ENCODE peak calls at places on chromosomes 4 and X, in six cellular contexts. A is stimulated activated CD8-positive, alpha-beta memory T cell treated with anti-CD3 and anti-CD28 coated beads, Interleukin-2, amount 100 ng/mL, for 48 hours; Q is T-helper 9 cell; G is mammary epithelial cell; V is stimulated activated CD4-positive, alpha-beta T cell treated with anti-CD3 and anti-CD28 coated beads, Interleukin-4, amount 100 ng/mL, for 1 hour; O is Right ventricle myocardium inferior. L is an unnamed sample.

GRCh38 chr4:143564472-143564871 is 51.0 kb downstream of the SMARCA5 start:
- DNase-seq in G (no peak), Q (no peak), A (no peak), V (no peak), O (no peak), L (no peak)

GRCh38 chr4:135371137-135371536 is 1169.5 kb upstream of the PABPC4L start:
- DNase-seq in V (no peak), G (no peak), A (no peak), O (no peak), Q (no peak), L (no peak)

GRCh38 chr4:86834901-86835300 is 14.3 kb downstream of the SLC10A6 start:
- DNase-seq in Q (no peak), V (no peak), G (peak), O (no peak), A (no peak), L (no peak)

GRCh38 chr4:70624226-70624793 is 4.2 kb upstream of the ENAM start:
- DNase-seq in A (no peak), V (no peak), Q (no peak), G (no peak), O (no peak), L (peak)

GRCh38 chr4:181008164-181008563 is 1235.0 kb upstream of the TENM3 start:
- DNase-seq in G (peak), A (no peak), Q (no peak), O (no peak), V (no peak), L (no peak)

GRCh38 chr4:53128959-53129358 is 236.9 kb downstream of the SCFD2 start:
- DNase-seq in A (no peak), G (no peak), Q (no peak), V (no peak), O (no peak), L (no peak)

GRCh38 chr4:145351162-145351561 is 130.5 kb upstream of the SMAD1 start:
- DNase-seq in O (no peak), G (peak), Q (no peak), V (no peak), A (no peak), L (no peak)

GRCh38 chr4:121370729-121371325 is 10.0 kb downstream of the QRFPR start:
- DNase-seq in Q (no peak), O (no peak), V (peak), G (peak), A (no peak), L (no peak)

GRCh38 chrX:1807301-1807731 is 192.5 kb downstream of the ASMT start:
- DNase-seq in V (no peak), O (no peak), G (peak), A (no peak), Q (no peak), L (no peak)

L was measured in DMS153.